ENCODE peak calls at places on chromosome 15, in six cellular contexts. G is neuronal stem cell, R is amniotic epithelial cell, S is NCI-H345, D is cardiac septum, W is progenitor cell of endocrine pancreas. U is an unnamed sample.

GRCh38 chr15:48565560-48566482 is 79.7 kb downstream of the FBN1 start:
- DNase-seq in S (no peak), G (no peak), R (peak; percentile 93), D (no peak), W (no peak), U (no peak)

GRCh38 chr15:26628879-26629529 is 143.9 kb downstream of the GABRB3 start:
- DNase-seq in S (no peak), R (peak; percentile 48), W (peak; percentile 46), D (peak; percentile 77), G (no peak), U (no peak)

GRCh38 chr15:96345560-96346389 is 15.3 kb downstream of the NR2F2 start:
- DNase-seq in W (no peak), R (peak; percentile 71), G (no peak), D (peak; percentile 81), S (no peak), U (no peak)

GRCh38 chr15:90988249-90988648 is 6.1 kb downstream of the PRC1 start:
- DNase-seq in D (no peak), W (no peak), G (no peak), S (no peak), R (no peak), U (no peak)

GRCh38 chr15:70149667-70150404 is 52.1 kb upstream of the TLE3 start:
- DNase-seq in D (no peak), W (no peak), G (no peak), R (peak; percentile 93), S (no peak), U (no peak)

GRCh38 chr15:71588746-71589145 is 221.6 kb upstream of the NR2E3 start:
- DNase-seq in S (no peak), D (no peak), W (no peak), R (peak; percentile 75), G (no peak), U (no peak)

GRCh38 chr15:63389902-63390301 is 8.3 kb upstream of the CA12 start:
- DNase-seq in G (no peak), D (peak; percentile 76), S (peak; percentile 96), R (no peak), W (no peak), U (peak; percentile 85)

GRCh38 chr15:78909791-78910228 is 35.0 kb downstream of the CTSH start:
- DNase-seq in R (peak; percentile 53), D (no peak), W (peak; percentile 30), S (peak; percentile 9), G (peak; percentile 68), U (no peak)

GRCh38 chr15:86425746-86426145 is 346.1 kb downstream of the AGBL1 start:
- DNase-seq in R (no peak), G (no peak), D (no peak), S (no peak), W (no peak), U (no peak)

GRCh38 chr15:31235298-31236183 is 91.1 kb upstream of the KLF13 start:
- DNase-seq in S (peak; percentile 87), W (no peak), D (peak; percentile 88), G (no peak), R (peak; percentile 88), U (peak; percentile 17)

GRCh38 chr15:83068054-83068453 is 1.0 kb upstream of the BTBD1 start:
- DNase-seq in S (no peak), W (no peak), G (no peak), R (no peak), D (no peak), U (no peak)

GRCh38 chr15:79977431-79977940 is 6.5 kb upstream of the BCL2A1 start:
- DNase-seq in G (no peak), R (no peak), W (no peak), D (no peak), S (no peak), U (no peak)

GRCh38 chr15:33112541-33113105 is 81.9 kb downstream of the FMN1 start:
- DNase-seq in W (no peak), S (no peak), D (no peak), R (no peak), G (no peak), U (no peak)

GRCh38 chr15:34271493-34271892 is 46.7 kb downstream of the EMC4 start:
- DNase-seq in S (no peak), W (no peak), D (no peak), G (no peak), R (peak; percentile 97), U (no peak)

GRCh38 chr15:96586901-96587300 is 256.4 kb downstream of the NR2F2 start:
- DNase-seq in D (no peak), W (no peak), R (no peak), S (no peak), G (no peak), U (no peak)

GRCh38 chr15:90902996-90903732 is at the start of gene MAN2A2:
- DNase-seq in W (peak; percentile 49), G (peak; percentile 37), R (peak; percentile 12), D (no peak), S (peak; percentile 38), U (peak; percentile 37)

GRCh38 chr15:98844261-98844660 is 163.3 kb downstream of the PGPEP1L start:
- DNase-seq in D (no peak), W (no peak), G (no peak), R (no peak), S (no peak), U (no peak)

GRCh38 chr15:39171944-39172368 is 408.9 kb upstream of the THBS1 start:
- DNase-seq in W (no peak), S (peak; percentile 86), G (peak; percentile 59), R (peak; percentile 95), D (no peak), U (peak; percentile 64)

GRCh38 chr15:64925335-64926330 is 13.9 kb downstream of the ANKDD1A start:
- DNase-seq in G (no peak), W (no peak), R (no peak), D (no peak), S (no peak), U (no peak)

GRCh38 chr15:68700395-68701123 is 120.1 kb downstream of the ANP32A start:
- DNase-seq in G (no peak), W (no peak), S (peak; percentile 67), D (peak; percentile 90), R (peak; percentile 48), U (peak; percentile 56)

GRCh38 chr15:66938114-66938830 is 127.1 kb upstream of the SMAD3 start:
- DNase-seq in S (no peak), W (no peak), D (peak; percentile 43), R (peak; percentile 57), G (no peak), U (no peak)

U was measured in NCI-H2029.